ENCODE peak calls at places on chromosome 15, in eight cellular contexts. One of them, this sample, is unnamed.

GRCh38 chr15:45644437-45644836 is 9.6 kb downstream of the SQOR start:
- DNase-seq in brain microvascular endothelial cell: no peak
- DNase-seq in T-helper 9 cell: no peak
- DNase-seq in progenitor cell of endocrine pancreas: no peak
- DNase-seq in Daoy: no peak
- DNase-seq in sigmoid colon: no peak
- DNase-seq in ureter: no peak
- DNase-seq in epithelial cell of proximal tubule: no peak
- DNase-seq in this sample: no peak

GRCh38 chr15:68781209-68781608 is 39.5 kb downstream of the ANP32A start:
- DNase-seq in progenitor cell of endocrine pancreas: no peak
- DNase-seq in ureter: peak
- DNase-seq in epithelial cell of proximal tubule: no peak
- DNase-seq in sigmoid colon: no peak
- DNase-seq in brain microvascular endothelial cell: no peak
- DNase-seq in Daoy: no peak
- DNase-seq in T-helper 9 cell: no peak
- DNase-seq in this sample: no peak

GRCh38 chr15:42082141-42082540 is 12.2 kb downstream of the PLA2G4D start:
- DNase-seq in sigmoid colon: no peak
- DNase-seq in Daoy: no peak
- DNase-seq in brain microvascular endothelial cell: no peak
- DNase-seq in T-helper 9 cell: no peak
- DNase-seq in ureter: no peak
- DNase-seq in progenitor cell of endocrine pancreas: no peak
- DNase-seq in epithelial cell of proximal tubule: no peak
- DNase-seq in this sample: no peak

GRCh38 chr15:26866298-26867198 is at the start of gene GABRA5:
- DNase-seq in brain microvascular endothelial cell: peak
- DNase-seq in Daoy: peak
- DNase-seq in sigmoid colon: no peak
- DNase-seq in progenitor cell of endocrine pancreas: peak
- DNase-seq in T-helper 9 cell: no peak
- DNase-seq in ureter: no peak
- DNase-seq in epithelial cell of proximal tubule: no peak
- DNase-seq in this sample: no peak

GRCh38 chr15:50066202-50066601 is 52.8 kb downstream of the ATP8B4 start:
- DNase-seq in epithelial cell of proximal tubule: peak
- DNase-seq in Daoy: peak
- DNase-seq in progenitor cell of endocrine pancreas: no peak
- DNase-seq in sigmoid colon: no peak
- DNase-seq in brain microvascular endothelial cell: peak
- DNase-seq in ureter: no peak
- DNase-seq in T-helper 9 cell: no peak
- DNase-seq in this sample: no peak

GRCh38 chr15:41897327-41897726 is 3.5 kb upstream of the SPTBN5 start:
- DNase-seq in epithelial cell of proximal tubule: no peak
- DNase-seq in sigmoid colon: no peak
- DNase-seq in progenitor cell of endocrine pancreas: no peak
- DNase-seq in ureter: no peak
- DNase-seq in brain microvascular endothelial cell: no peak
- DNase-seq in T-helper 9 cell: no peak
- DNase-seq in Daoy: no peak
- DNase-seq in this sample: no peak

GRCh38 chr15:82298032-82298431 is 35.4 kb downstream of the SAXO2 start:
- DNase-seq in T-helper 9 cell: no peak
- DNase-seq in brain microvascular endothelial cell: no peak
- DNase-seq in Daoy: no peak
- DNase-seq in progenitor cell of endocrine pancreas: no peak
- DNase-seq in epithelial cell of proximal tubule: no peak
- DNase-seq in sigmoid colon: no peak
- DNase-seq in ureter: no peak
- DNase-seq in this sample: no peak

GRCh38 chr15:40313531-40314398 is 6.0 kb upstream of the PLCB2 start:
- DNase-seq in T-helper 9 cell: peak
- DNase-seq in epithelial cell of proximal tubule: no peak
- DNase-seq in Daoy: peak
- DNase-seq in sigmoid colon: peak
- DNase-seq in progenitor cell of endocrine pancreas: no peak
- DNase-seq in ureter: peak
- DNase-seq in brain microvascular endothelial cell: no peak
- DNase-seq in this sample: peak

GRCh38 chr15:58512522-58512921 is 80.7 kb downstream of the LIPC start:
- DNase-seq in sigmoid colon: no peak
- DNase-seq in brain microvascular endothelial cell: no peak
- DNase-seq in T-helper 9 cell: no peak
- DNase-seq in epithelial cell of proximal tubule: no peak
- DNase-seq in ureter: no peak
- DNase-seq in Daoy: no peak
- DNase-seq in progenitor cell of endocrine pancreas: no peak
- DNase-seq in this sample: no peak

GRCh38 chr15:45710657-45711056 is 75.8 kb downstream of the SQOR start:
- DNase-seq in progenitor cell of endocrine pancreas: no peak
- DNase-seq in ureter: no peak
- DNase-seq in T-helper 9 cell: no peak
- DNase-seq in epithelial cell of proximal tubule: no peak
- DNase-seq in brain microvascular endothelial cell: no peak
- DNase-seq in Daoy: no peak
- DNase-seq in sigmoid colon: peak
- DNase-seq in this sample: no peak

GRCh38 chr15:66085128-66085527 is 168.4 kb downstream of the MEGF11 start:
- DNase-seq in brain microvascular endothelial cell: no peak
- DNase-seq in sigmoid colon: peak
- DNase-seq in Daoy: no peak
- DNase-seq in ureter: no peak
- DNase-seq in T-helper 9 cell: no peak
- DNase-seq in progenitor cell of endocrine pancreas: no peak
- DNase-seq in epithelial cell of proximal tubule: no peak
- DNase-seq in this sample: no peak

GRCh38 chr15:39720081-39720480 is 62.6 kb downstream of the FSIP1 start:
- DNase-seq in epithelial cell of proximal tubule: no peak
- DNase-seq in ureter: no peak
- DNase-seq in T-helper 9 cell: no peak
- DNase-seq in Daoy: no peak
- DNase-seq in progenitor cell of endocrine pancreas: no peak
- DNase-seq in sigmoid colon: no peak
- DNase-seq in brain microvascular endothelial cell: no peak
- DNase-seq in this sample: no peak

GRCh38 chr15:60932051-60932915 is 296.8 kb downstream of the RORA start:
- DNase-seq in ureter: peak
- DNase-seq in epithelial cell of proximal tubule: peak
- DNase-seq in brain microvascular endothelial cell: no peak
- DNase-seq in progenitor cell of endocrine pancreas: no peak
- DNase-seq in T-helper 9 cell: peak
- DNase-seq in sigmoid colon: no peak
- DNase-seq in Daoy: peak
- DNase-seq in this sample: peak

GRCh38 chr15:59917504-59918157 is 86.5 kb upstream of the FOXB1 start:
- DNase-seq in epithelial cell of proximal tubule: no peak
- DNase-seq in ureter: peak
- DNase-seq in brain microvascular endothelial cell: peak
- DNase-seq in T-helper 9 cell: peak
- DNase-seq in sigmoid colon: no peak
- DNase-seq in Daoy: peak
- DNase-seq in progenitor cell of endocrine pancreas: peak
- DNase-seq in this sample: peak

GRCh38 chr15:32886441-32886840 is 168.6 kb downstream of the GREM1 start:
- DNase-seq in epithelial cell of proximal tubule: no peak
- DNase-seq in Daoy: no peak
- DNase-seq in progenitor cell of endocrine pancreas: no peak
- DNase-seq in ureter: no peak
- DNase-seq in brain microvascular endothelial cell: no peak
- DNase-seq in sigmoid colon: no peak
- DNase-seq in T-helper 9 cell: no peak
- DNase-seq in this sample: no peak

GRCh38 chr15:23497710-23498111 is 50.7 kb upstream of the GOLGA6L2 start:
- DNase-seq in Daoy: peak
- DNase-seq in brain microvascular endothelial cell: peak
- DNase-seq in progenitor cell of endocrine pancreas: no peak
- DNase-seq in T-helper 9 cell: no peak
- DNase-seq in sigmoid colon: no peak
- DNase-seq in ureter: no peak
- DNase-seq in epithelial cell of proximal tubule: no peak
- DNase-seq in this sample: no peak

GRCh38 chr15:96448923-96449322 is 118.4 kb downstream of the NR2F2 start:
- DNase-seq in ureter: no peak
- DNase-seq in progenitor cell of endocrine pancreas: no peak
- DNase-seq in T-helper 9 cell: no peak
- DNase-seq in Daoy: no peak
- DNase-seq in epithelial cell of proximal tubule: no peak
- DNase-seq in sigmoid colon: no peak
- DNase-seq in brain microvascular endothelial cell: no peak
- DNase-seq in this sample: no peak

GRCh38 chr15:40344631-40345120 is 3.9 kb upstream of the CCDC9B start:
- DNase-seq in ureter: no peak
- DNase-seq in Daoy: peak
- DNase-seq in epithelial cell of proximal tubule: no peak
- DNase-seq in T-helper 9 cell: peak
- DNase-seq in sigmoid colon: peak
- DNase-seq in brain microvascular endothelial cell: peak
- DNase-seq in progenitor cell of endocrine pancreas: no peak
- DNase-seq in this sample: peak

GRCh38 chr15:95405447-95405846 is 925.1 kb upstream of the NR2F2 start:
- DNase-seq in epithelial cell of proximal tubule: peak
- DNase-seq in sigmoid colon: no peak
- DNase-seq in brain microvascular endothelial cell: peak
- DNase-seq in Daoy: no peak
- DNase-seq in progenitor cell of endocrine pancreas: no peak
- DNase-seq in ureter: no peak
- DNase-seq in T-helper 9 cell: no peak
- DNase-seq in this sample: no peak

This sample was measured in activated CD8-positive, alpha-beta memory T cell treated with anti-CD3 and anti-CD28 coated beads, Interleukin-2, amount 50 U/mL, for 4 hours.